ENCODE peak calls at places on chromosome 10, in ten cellular contexts. P is chondrocyte; N is heart right ventricle; X is GM23338; Y is tibial nerve; C is CD4-positive, alpha-beta T cell; S is spleen; B is psoas muscle; A is mucosa of descending colon; E is HCT116. H is an unnamed sample.

GRCh38 chr10:98411768-98412167 is 3.2 kb downstream of the PYROXD2 start:
- DNase-seq in P (no peak), N (no peak), X (no peak), Y (no peak), C (no peak), S (no peak), B (no peak), A (no peak), E (no peak), H (no peak)

GRCh38 chr10:103847909-103848468 is 7.4 kb downstream of the SH3PXD2A start:
- DNase-seq in P (no peak), N (no peak), X (peak), Y (no peak), C (no peak), S (no peak), B (no peak), A (no peak), E (peak), H (no peak)

GRCh38 chr10:3398825-3399646 is 226.5 kb upstream of the PITRM1 start:
- DNase-seq in P (peak), N (peak), X (no peak), Y (peak), C (no peak), S (peak), B (no peak), A (no peak), E (no peak), H (no peak)

GRCh38 chr10:114352653-114353298 is 51.5 kb downstream of the AFAP1L2 start:
- DNase-seq in P (no peak), N (no peak), X (no peak), Y (no peak), C (no peak), S (no peak), B (no peak), A (no peak), E (no peak), H (no peak)

GRCh38 chr10:29409241-29410051 is 120.6 kb downstream of the LYZL1 start:
- DNase-seq in P (no peak), N (peak), X (peak), Y (peak), C (peak), S (peak), B (peak), A (peak), E (peak), H (no peak)

GRCh38 chr10:101536800-101537199 is 51.3 kb downstream of the POLL start:
- DNase-seq in P (no peak), N (no peak), X (peak), Y (no peak), C (no peak), S (no peak), B (no peak), A (no peak), E (peak), H (no peak)

GRCh38 chr10:114110174-114110972 is 63.6 kb downstream of the CCDC186 start:
- DNase-seq in P (no peak), N (no peak), X (peak), Y (no peak), C (no peak), S (no peak), B (no peak), A (no peak), E (no peak), H (no peak)

GRCh38 chr10:33113111-33113856 is 155.3 kb upstream of the ITGB1 start:
- DNase-seq in P (no peak), N (no peak), X (no peak), Y (no peak), C (no peak), S (no peak), B (no peak), A (no peak), E (no peak), H (no peak)

GRCh38 chr10:3131098-3131497 is 41.5 kb downstream of the PITRM1 start:
- DNase-seq in P (no peak), N (no peak), X (no peak), Y (no peak), C (no peak), S (no peak), B (no peak), A (peak), E (no peak), H (no peak)

GRCh38 chr10:61896854-61897661 is 4.4 kb upstream of the ARID5B start:
- DNase-seq in P (no peak), N (peak), X (peak), Y (no peak), C (peak), S (peak), B (peak), A (peak), E (peak), H (peak)

GRCh38 chr10:61899663-61899996 is 1.9 kb upstream of the ARID5B start:
- DNase-seq in P (no peak), N (no peak), X (no peak), Y (no peak), C (no peak), S (no peak), B (no peak), A (no peak), E (no peak), H (no peak)

GRCh38 chr10:61899045-61899444 is 2.5 kb upstream of the ARID5B start:
- DNase-seq in P (no peak), N (no peak), X (no peak), Y (no peak), C (no peak), S (no peak), B (no peak), A (no peak), E (no peak), H (no peak)

GRCh38 chr10:61898435-61898778 is 3.1 kb upstream of the ARID5B start:
- DNase-seq in P (no peak), N (no peak), X (no peak), Y (no peak), C (no peak), S (no peak), B (no peak), A (no peak), E (no peak), H (no peak)

DNA sequence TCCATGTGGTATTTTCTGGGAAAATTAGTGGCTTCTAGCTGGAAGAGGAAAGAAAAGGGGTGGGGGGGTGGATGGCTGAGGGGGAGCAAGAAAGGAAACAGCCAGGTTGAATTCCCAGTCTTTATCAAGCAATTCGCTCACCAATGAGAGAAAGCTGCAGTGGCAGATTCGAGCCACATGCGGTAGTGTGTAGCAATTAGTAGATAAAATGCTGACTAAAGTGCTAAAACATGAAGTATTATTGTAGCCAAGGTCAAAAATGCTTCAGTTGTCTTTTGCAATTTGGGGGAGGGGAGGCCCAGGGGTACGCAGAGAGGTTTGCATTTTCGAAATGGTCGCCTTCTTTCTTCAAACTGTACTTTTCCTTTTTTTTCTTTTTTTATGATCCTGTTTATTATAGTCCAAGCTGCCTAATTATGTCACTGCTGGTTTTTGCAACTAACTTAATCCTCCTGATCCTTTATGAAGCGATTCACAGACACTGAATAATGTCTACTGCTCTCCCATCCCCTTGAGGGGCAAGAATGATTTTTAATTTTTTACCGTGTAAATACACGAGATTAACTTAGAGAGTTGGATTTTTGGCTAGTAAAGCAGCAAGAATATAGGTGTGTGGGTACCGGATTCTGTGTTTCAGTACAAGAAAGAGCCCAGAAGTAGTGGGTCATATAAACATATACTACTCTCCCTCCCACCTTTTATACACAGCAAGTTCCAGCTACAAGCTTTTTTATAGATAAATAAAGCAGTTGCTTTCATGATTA is 3.6 kb upstream of the ARID5B start:
- DNase-seq in P (no peak), N (no peak), X (peak), Y (peak), C (no peak), S (no peak), B (no peak), A (no peak), E (no peak), H (peak)
- TF ChIP-seq CTCF in P (no peak), N (no peak), X (no peak), Y (peak), C (no peak), S (peak), B (peak), A (peak), E (peak), H (no peak)

DNA sequence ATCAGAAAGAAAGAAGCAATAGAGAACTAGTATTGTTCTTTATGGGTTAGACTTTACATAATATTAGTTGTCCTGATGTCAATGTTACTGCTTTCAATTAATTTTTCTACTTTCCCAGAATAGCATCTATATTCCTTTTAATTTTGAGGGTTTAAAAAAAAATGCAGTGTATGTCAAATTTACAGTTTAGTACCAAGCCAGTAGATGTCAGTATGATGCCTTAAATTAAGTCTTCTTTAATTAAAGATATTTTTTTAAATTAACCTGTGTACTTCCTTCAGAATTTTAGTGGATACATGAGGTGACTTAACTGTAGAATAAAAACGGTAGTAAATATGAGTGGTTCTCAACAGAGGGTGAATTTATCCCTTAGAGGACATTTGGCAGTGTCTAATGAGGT is 35.2 kb upstream of the STOX1 start:
- DNase-seq in P (no peak), N (no peak), X (peak), Y (no peak), C (no peak), S (no peak), B (no peak), A (no peak), E (no peak), H (no peak)
- TF ChIP-seq CTCF in P (peak), N (no peak), X (no peak), Y (no peak), C (no peak), S (no peak), B (peak), A (no peak), E (peak), H (peak)

DNA sequence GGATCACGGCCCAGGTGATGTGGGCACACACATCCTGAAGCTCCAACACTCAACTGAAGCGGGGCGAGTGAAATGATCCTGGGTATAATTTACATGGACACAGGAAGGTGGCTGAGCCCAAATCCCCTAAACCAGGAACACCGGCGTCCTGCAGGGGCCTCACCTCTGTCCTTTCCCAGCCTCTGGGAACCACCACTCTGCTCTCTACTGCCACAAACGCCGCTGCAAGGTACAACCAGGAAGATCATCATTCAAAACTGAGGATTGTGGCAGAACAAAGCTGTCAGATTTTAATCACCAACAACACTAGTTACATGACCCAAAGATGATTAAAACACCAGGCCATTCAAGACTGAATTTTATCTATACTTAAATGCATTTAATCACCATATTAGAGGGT is 104.0 kb downstream of the DIP2C start:
- DNase-seq in P (no peak), N (no peak), X (peak), Y (no peak), C (no peak), S (no peak), B (no peak), A (no peak), E (no peak), H (no peak)
- TF ChIP-seq CTCF in P (no peak), N (no peak), X (peak), Y (no peak), C (no peak), S (no peak), B (no peak), A (no peak), E (no peak), H (no peak)

GRCh38 chr10:15244635-15245197 is 76.2 kb upstream of the NMT2 start:
- DNase-seq in P (no peak), N (no peak), X (no peak), Y (no peak), C (no peak), S (no peak), B (no peak), A (no peak), E (no peak), H (no peak)

DNA sequence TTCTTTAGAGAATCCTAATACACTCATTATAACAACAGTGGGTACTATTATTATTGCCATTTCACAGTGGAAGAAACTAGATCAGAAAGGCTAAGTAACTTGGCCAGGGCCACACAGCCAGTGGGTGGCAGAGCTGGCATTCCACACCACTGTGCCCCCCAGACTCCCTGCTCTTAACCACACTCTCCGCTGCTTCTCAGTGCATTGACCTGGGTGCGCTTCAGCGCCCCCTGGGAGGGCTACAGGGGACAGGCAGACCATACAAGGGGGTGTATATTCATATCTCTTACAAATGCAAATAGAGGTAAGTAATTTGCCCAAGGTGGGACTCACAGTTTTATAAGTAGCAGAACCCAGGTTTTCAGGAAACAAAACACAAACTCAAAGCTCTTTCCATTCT is 77.0 kb upstream of the NMT2 start:
- DNase-seq in P (no peak), N (no peak), X (peak), Y (no peak), C (no peak), S (no peak), B (no peak), A (no peak), E (peak), H (peak)
- TF ChIP-seq CTCF in P (peak), N (no peak), X (peak), Y (no peak), C (peak), S (no peak), B (no peak), A (no peak), E (peak), H (no peak)

DNA sequence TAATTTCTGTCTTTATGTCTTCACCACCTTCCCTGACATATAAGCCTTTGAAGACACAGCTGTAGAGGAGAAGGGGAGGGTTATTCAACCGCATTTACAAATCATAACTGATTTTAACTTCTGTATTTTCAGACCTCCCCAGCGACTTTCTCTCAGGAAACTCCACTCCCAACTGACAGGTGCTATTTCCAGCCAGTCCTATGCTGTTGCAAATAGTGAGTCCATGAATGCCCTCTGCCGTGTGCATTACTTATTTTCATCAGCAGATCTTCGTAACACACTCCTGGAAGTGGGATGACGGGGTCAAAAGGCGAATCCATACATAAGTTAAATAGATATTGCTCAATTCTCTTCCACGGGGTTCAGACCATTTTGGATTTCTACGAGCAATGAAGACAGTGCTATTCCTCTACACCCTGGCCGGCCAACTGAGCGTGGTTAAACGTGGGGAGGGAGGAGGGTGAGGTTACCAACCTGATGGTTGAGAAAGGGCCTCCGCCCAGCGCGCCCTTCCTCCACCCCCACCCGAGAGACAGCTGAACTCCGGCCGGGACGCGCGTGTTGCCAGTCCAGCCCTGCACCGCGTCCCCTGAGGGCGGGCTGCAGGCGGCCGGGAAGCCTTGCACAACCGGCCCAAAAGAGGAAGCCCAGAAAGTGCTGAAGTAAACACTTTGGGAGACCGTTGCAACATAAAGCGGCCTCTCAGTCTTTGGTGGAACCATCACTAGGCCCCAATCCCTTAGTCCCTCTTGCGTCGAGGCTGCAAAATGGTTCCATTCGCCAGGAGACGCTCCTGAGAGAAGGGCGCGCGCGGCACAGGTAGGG is at the start of gene APBB1IP:
- DNase-seq in P (no peak), N (peak), X (peak), Y (peak), C (peak), S (peak), B (peak), A (peak), E (no peak), H (peak)
- TF ChIP-seq CTCF in P (no peak), N (no peak), X (peak), Y (no peak), C (no peak), S (no peak), B (no peak), A (no peak), E (no peak), H (no peak)